ENCODE peak calls at places on chromosomes 12 and 14, in nine cellular contexts. J is Peyer's patch, T is body of pancreas, U is esophagus muscularis mucosa, G is ovary, C is A549, Z is HCT116, I is tibial nerve, F is transverse colon. Q is an unnamed sample.

GRCh38 chr14:93906341-93907329 is 20.5 kb upstream of the FAM181A start:
- DNase-seq in J (peak; percentile 46), I (peak; percentile 40), F (peak; percentile 56), T (peak; percentile 66), C (peak; percentile 36), U (no peak), Z (peak; percentile 63), G (no peak), Q (peak; percentile 43)

GRCh38 chr14:65446159-65446558 is 33.6 kb downstream of the FUT8 start:
- DNase-seq in I (no peak), U (no peak), C (no peak), F (no peak), G (no peak), J (no peak), Z (no peak), T (no peak), Q (no peak)

GRCh38 chr12:91722072-91722471 is 423.6 kb downstream of the BTG1 start:
- DNase-seq in T (no peak), I (no peak), C (no peak), U (no peak), F (no peak), J (no peak), G (no peak), Z (no peak), Q (no peak)

GRCh38 chr12:24479131-24479530 is 469.8 kb downstream of the BCAT1 start:
- DNase-seq in I (no peak), U (no peak), F (no peak), C (no peak), G (no peak), T (no peak), Z (no peak), J (no peak), Q (no peak)

GRCh38 chr12:77835982-77836381 is 5.3 kb downstream of the NAV3 start:
- DNase-seq in C (no peak), Z (no peak), G (no peak), T (no peak), J (no peak), F (no peak), I (no peak), U (no peak), Q (no peak)

GRCh38 chr14:97368900-97369564 is 571.9 kb downstream of the VRK1 start:
- DNase-seq in F (no peak), T (no peak), C (no peak), J (no peak), G (no peak), I (no peak), Z (no peak), U (no peak), Q (no peak)

GRCh38 chr12:26226119-26226518 is 30.7 kb downstream of the SSPN start:
- DNase-seq in J (no peak), U (no peak), G (no peak), I (no peak), T (no peak), Z (no peak), C (no peak), F (no peak), Q (no peak)

GRCh38 chr14:89255012-89255411 is 162.0 kb downstream of the FOXN3 start:
- DNase-seq in T (no peak), J (no peak), U (no peak), I (no peak), G (no peak), Z (no peak), C (no peak), F (no peak), Q (no peak)

GRCh38 chr14:71155743-71156142 is 248.5 kb downstream of the PCNX1 start:
- DNase-seq in U (no peak), I (no peak), F (no peak), G (no peak), Z (no peak), C (no peak), J (no peak), T (no peak), Q (no peak)

GRCh38 chr14:61923348-61923747 is 161.1 kb downstream of the SNAPC1 start:
- DNase-seq in Z (no peak), G (no peak), C (no peak), T (no peak), J (no peak), F (no peak), I (no peak), U (no peak), Q (no peak)

GRCh38 chr14:58107947-58108552 is 44.0 kb downstream of the ARMH4 start:
- DNase-seq in C (peak; percentile 76), T (peak; percentile 42), G (peak; percentile 34), F (peak; percentile 24), I (peak; percentile 62), J (no peak), Z (peak; percentile 52), U (no peak), Q (no peak)

GRCh38 chr12:11765817-11766794 is 116.6 kb downstream of the ETV6 start:
- DNase-seq in J (peak; percentile 75), Z (no peak), U (no peak), C (no peak), G (no peak), F (peak; percentile 56), T (no peak), I (no peak), Q (peak; percentile 39)

GRCh38 chr14:64549805-64550538 is at the start of gene PPP1R36:
- DNase-seq in F (peak; percentile 81), G (no peak), C (no peak), J (no peak), I (peak; percentile 7), U (no peak), Z (no peak), T (peak; percentile 67), Q (peak; percentile 47)

GRCh38 chr14:99725774-99726537 is 41.9 kb downstream of the CYP46A1 start:
- DNase-seq in U (no peak), I (no peak), C (no peak), F (no peak), Z (no peak), G (no peak), T (no peak), J (no peak), Q (no peak)

GRCh38 chr14:101665478-101666078 is 95.9 kb upstream of the PPP2R5C start:
- DNase-seq in G (peak; percentile 47), Z (peak; percentile 57), T (peak; percentile 25), J (no peak), U (no peak), F (peak; percentile 52), I (no peak), C (peak; percentile 80), Q (no peak)

DNA sequence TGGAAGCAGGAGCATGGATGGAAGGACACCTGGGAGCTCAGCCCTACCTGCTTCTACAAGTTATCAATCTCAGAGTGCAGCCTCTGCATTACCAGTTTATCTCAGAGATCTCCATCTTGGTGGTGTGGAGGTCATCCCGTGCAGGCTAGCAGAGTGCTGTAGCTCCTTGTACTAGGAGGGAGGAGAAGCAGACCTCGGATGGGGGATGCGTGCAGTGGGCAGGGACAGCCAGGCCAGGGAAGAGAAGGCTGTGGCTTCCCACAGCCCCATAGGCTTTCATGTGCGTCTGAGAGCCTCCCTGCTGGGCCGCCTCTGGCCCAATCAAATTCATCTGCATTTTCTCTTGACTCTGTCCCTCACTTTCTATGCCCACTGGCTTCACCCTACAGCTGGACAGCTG is 8.8 kb upstream of the KRT82 start:
- DNase-seq in J (no peak), T (no peak), U (no peak), F (no peak), G (no peak), Z (no peak), I (no peak), C (no peak), Q (no peak)
- H3K27ac ChIP-seq in J (no peak overlapping the region), T (no peak overlapping the region), U (peak overlapping the region; percentile 55), F (peak overlapping the region; percentile 49), G (no peak overlapping the region), Z (no peak overlapping the region), I (no peak overlapping the region), C (peak overlapping the region; percentile 3), Q (no peak overlapping the region)

GRCh38 chr12:21940549-21940948 is 677 bp downstream of the ABCC9 start:
- DNase-seq in Z (no peak), U (no peak), C (no peak), T (no peak), G (no peak), F (no peak), I (no peak), J (no peak), Q (no peak)
- TF ChIP-seq POLR2A in Z (no peak), U (no peak), C (no peak), T (no peak), G (no peak), F (no peak), I (no peak), J (no peak), Q (no peak)

DNA sequence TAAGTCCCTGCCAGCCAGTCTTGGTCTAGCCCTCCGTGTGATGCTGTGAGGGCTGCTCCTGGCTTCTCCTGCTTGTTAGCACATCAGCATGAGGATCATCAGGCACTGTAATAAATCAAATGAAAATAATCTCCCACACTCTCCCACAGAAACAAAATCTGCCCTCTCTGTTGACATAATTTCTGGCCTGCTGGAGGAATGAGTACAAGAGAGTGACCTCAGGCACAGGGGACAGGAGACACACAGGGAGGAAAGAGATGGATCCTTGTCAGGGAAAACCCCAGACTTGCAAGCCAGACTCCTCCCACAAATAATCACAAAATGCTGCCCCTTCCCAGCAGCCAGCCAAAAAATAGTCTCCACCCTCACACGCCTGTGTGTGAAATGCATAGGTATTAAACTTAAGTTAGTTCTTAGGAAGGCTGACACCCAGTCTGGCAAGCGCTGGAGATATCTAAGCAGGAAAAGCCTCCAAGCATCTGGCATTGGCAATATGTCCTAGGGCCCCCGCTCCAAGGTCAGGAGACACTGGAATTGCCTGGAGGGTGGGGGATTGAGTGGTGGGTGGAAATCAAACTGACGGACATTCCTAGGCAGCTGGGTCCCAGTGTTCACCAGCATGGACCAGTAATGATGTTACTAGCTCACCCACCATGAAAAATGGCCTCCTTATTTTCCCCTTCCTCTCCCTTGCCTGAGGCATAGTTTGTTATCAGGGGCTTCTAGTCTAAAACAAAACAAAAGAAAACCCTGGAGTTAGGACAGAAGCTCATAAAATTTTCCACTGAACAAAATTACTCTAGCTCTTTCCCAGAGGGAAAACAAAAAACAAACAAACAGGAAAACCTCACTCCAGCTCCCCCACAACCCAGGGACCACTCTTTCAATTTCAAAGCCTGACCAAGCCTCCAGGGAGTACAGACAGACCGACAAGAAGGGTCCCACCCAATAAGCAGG is 22.0 kb downstream of the SMUG1 start:
- DNase-seq in U (no peak), Z (no peak), T (no peak), J (no peak), G (no peak), C (no peak), I (no peak), F (no peak), Q (no peak)
- H3K27ac ChIP-seq in U (no peak overlapping the region), Z (no peak overlapping the region), T (no peak overlapping the region), J (no peak overlapping the region), G (peak overlapping the region; percentile 25), C (no peak overlapping the region), I (no peak overlapping the region), F (no peak overlapping the region), Q (no peak overlapping the region)

DNA sequence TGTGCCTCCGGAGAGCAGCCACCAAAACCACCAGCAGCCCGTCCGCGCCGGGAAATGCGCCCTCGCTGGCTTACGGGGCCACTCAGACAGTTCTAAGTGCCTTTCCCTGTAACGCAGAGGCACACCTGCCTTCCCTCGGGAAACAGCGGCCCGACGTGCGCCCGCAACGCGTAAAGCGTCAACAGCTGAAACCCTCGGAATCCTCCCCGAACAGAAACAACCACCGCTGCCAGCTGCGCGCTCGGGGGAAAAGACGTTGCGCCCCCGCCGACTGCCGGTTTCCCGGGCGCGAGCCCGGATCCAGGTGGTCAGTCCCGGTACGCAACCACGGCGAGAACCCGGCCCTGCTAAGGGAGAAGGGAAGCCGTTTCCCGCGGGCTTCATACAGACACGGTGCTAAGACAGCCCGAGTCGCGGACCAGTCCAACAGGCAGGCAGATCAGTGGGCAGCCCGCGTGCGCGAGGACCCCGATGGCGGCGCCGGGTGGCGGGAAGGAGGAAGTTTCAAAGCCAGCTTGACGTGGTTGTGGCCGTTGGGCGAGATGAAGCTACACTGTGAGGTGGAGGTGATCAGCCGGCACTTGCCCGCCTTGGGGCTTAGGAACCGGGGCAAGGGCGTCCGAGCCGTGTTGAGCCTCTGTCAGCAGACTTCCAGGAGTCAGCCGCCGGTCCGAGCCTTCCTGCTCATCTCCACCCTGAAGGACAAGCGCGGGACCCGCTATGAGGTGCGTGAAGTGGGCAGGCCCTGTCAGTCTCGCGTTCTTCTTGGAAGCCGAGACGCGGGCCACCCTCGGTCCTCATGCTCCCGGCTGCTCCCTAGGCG is at the start of gene LRR1:
- DNase-seq in I (peak; percentile 83), T (peak; percentile 86), U (peak; percentile 95), Z (peak; percentile 69), G (peak; percentile 82), J (peak; percentile 87), F (peak; percentile 88), C (peak; percentile 91), Q (peak; percentile 90)
- TF ChIP-seq POLR2A in I (peak; percentile 52), T (peak; percentile 92), U (no peak), Z (peak; percentile 62), G (peak; percentile 32), J (peak; percentile 49), F (peak; percentile 87), C (peak; percentile 71), Q (peak; percentile 71)